ENCODE peak calls at places on chromosome 3, in eight cellular contexts. One of them, this sample, is unnamed.

GRCh38 chr3:195763248-195763830 is 42.6 kb downstream of the MUC20 start:
- DNase-seq in stimulated activated naive CD8-positive, alpha-beta T cell treated with anti-CD3 and anti-CD28 coated beads, Interleukin-15, amount 100 ng/mL, for 72 hours: no peak
- DNase-seq in pons: no peak
- DNase-seq in nephron progenitor cell: no peak
- DNase-seq in fibroblast of mammary gland: no peak
- DNase-seq in CD4-positive, alpha-beta T cell: no peak
- DNase-seq in NAMALWA: no peak
- DNase-seq in kidney: peak; percentile 41
- DNase-seq in this sample: peak; percentile 18

GRCh38 chr3:53593611-53594010 is 99.2 kb downstream of the CACNA1D start:
- DNase-seq in fibroblast of mammary gland: no peak
- DNase-seq in kidney: no peak
- DNase-seq in NAMALWA: no peak
- DNase-seq in nephron progenitor cell: no peak
- DNase-seq in CD4-positive, alpha-beta T cell: no peak
- DNase-seq in stimulated activated naive CD8-positive, alpha-beta T cell treated with anti-CD3 and anti-CD28 coated beads, Interleukin-15, amount 100 ng/mL, for 72 hours: no peak
- DNase-seq in pons: no peak
- DNase-seq in this sample: no peak

GRCh38 chr3:185473290-185473815 is 25.5 kb downstream of the TMEM41A start:
- DNase-seq in kidney: no peak
- DNase-seq in nephron progenitor cell: no peak
- DNase-seq in CD4-positive, alpha-beta T cell: no peak
- DNase-seq in pons: no peak
- DNase-seq in NAMALWA: no peak
- DNase-seq in stimulated activated naive CD8-positive, alpha-beta T cell treated with anti-CD3 and anti-CD28 coated beads, Interleukin-15, amount 100 ng/mL, for 72 hours: no peak
- DNase-seq in fibroblast of mammary gland: peak; percentile 15
- DNase-seq in this sample: no peak

GRCh38 chr3:194890086-194890485 is 204.4 kb downstream of the FAM43A start:
- DNase-seq in kidney: no peak
- DNase-seq in nephron progenitor cell: no peak
- DNase-seq in fibroblast of mammary gland: no peak
- DNase-seq in stimulated activated naive CD8-positive, alpha-beta T cell treated with anti-CD3 and anti-CD28 coated beads, Interleukin-15, amount 100 ng/mL, for 72 hours: no peak
- DNase-seq in CD4-positive, alpha-beta T cell: no peak
- DNase-seq in NAMALWA: no peak
- DNase-seq in pons: no peak
- DNase-seq in this sample: no peak

GRCh38 chr3:58962816-58963215 is 87.0 kb downstream of the CFAP20DC start:
- DNase-seq in pons: no peak
- DNase-seq in CD4-positive, alpha-beta T cell: no peak
- DNase-seq in stimulated activated naive CD8-positive, alpha-beta T cell treated with anti-CD3 and anti-CD28 coated beads, Interleukin-15, amount 100 ng/mL, for 72 hours: no peak
- DNase-seq in nephron progenitor cell: no peak
- DNase-seq in fibroblast of mammary gland: peak; percentile 57
- DNase-seq in kidney: no peak
- DNase-seq in NAMALWA: no peak
- DNase-seq in this sample: no peak

GRCh38 chr3:72474775-72475174 is 373.5 kb downstream of the SHQ1 start:
- DNase-seq in fibroblast of mammary gland: no peak
- DNase-seq in kidney: no peak
- DNase-seq in nephron progenitor cell: no peak
- DNase-seq in stimulated activated naive CD8-positive, alpha-beta T cell treated with anti-CD3 and anti-CD28 coated beads, Interleukin-15, amount 100 ng/mL, for 72 hours: no peak
- DNase-seq in CD4-positive, alpha-beta T cell: no peak
- DNase-seq in NAMALWA: no peak
- DNase-seq in pons: no peak
- DNase-seq in this sample: no peak

GRCh38 chr3:22040150-22040549 is 289.1 kb upstream of the ZNF385D start:
- DNase-seq in CD4-positive, alpha-beta T cell: no peak
- DNase-seq in NAMALWA: no peak
- DNase-seq in pons: no peak
- DNase-seq in kidney: no peak
- DNase-seq in nephron progenitor cell: no peak
- DNase-seq in fibroblast of mammary gland: no peak
- DNase-seq in stimulated activated naive CD8-positive, alpha-beta T cell treated with anti-CD3 and anti-CD28 coated beads, Interleukin-15, amount 100 ng/mL, for 72 hours: no peak
- DNase-seq in this sample: no peak

GRCh38 chr3:95312650-95313049 is 1249.8 kb downstream of the NSUN3 start:
- DNase-seq in kidney: no peak
- DNase-seq in NAMALWA: no peak
- DNase-seq in stimulated activated naive CD8-positive, alpha-beta T cell treated with anti-CD3 and anti-CD28 coated beads, Interleukin-15, amount 100 ng/mL, for 72 hours: no peak
- DNase-seq in fibroblast of mammary gland: no peak
- DNase-seq in pons: no peak
- DNase-seq in CD4-positive, alpha-beta T cell: no peak
- DNase-seq in nephron progenitor cell: no peak
- DNase-seq in this sample: no peak

GRCh38 chr3:119211803-119212202 is 28.9 kb downstream of the B4GALT4 start:
- DNase-seq in fibroblast of mammary gland: no peak
- DNase-seq in NAMALWA: no peak
- DNase-seq in pons: no peak
- DNase-seq in stimulated activated naive CD8-positive, alpha-beta T cell treated with anti-CD3 and anti-CD28 coated beads, Interleukin-15, amount 100 ng/mL, for 72 hours: no peak
- DNase-seq in CD4-positive, alpha-beta T cell: no peak
- DNase-seq in nephron progenitor cell: no peak
- DNase-seq in kidney: no peak
- DNase-seq in this sample: no peak

GRCh38 chr3:157175678-157176077 is 15.7 kb upstream of the CCNL1 start:
- DNase-seq in nephron progenitor cell: peak; percentile 37
- DNase-seq in pons: peak; percentile 43
- DNase-seq in NAMALWA: no peak
- DNase-seq in stimulated activated naive CD8-positive, alpha-beta T cell treated with anti-CD3 and anti-CD28 coated beads, Interleukin-15, amount 100 ng/mL, for 72 hours: no peak
- DNase-seq in kidney: peak; percentile 78
- DNase-seq in fibroblast of mammary gland: no peak
- DNase-seq in CD4-positive, alpha-beta T cell: no peak
- DNase-seq in this sample: peak; percentile 63